ENCODE peak calls at places on chromosomes 5 and 9, in five cellular contexts. D is activated T-cell treated with anti-CD3 and anti-CD28 coated beads, Interleukin-2, amount 50 U/mL, for 72 hours; Y is SHP77; W is stomach; A is ELR. Q is an unnamed sample.

GRCh38 chr5:167652690-167653089 is 638.8 kb upstream of the WWC1 start:
- DNase-seq in W (no peak), D (no peak), Y (no peak), A (peak), Q (no peak)

GRCh38 chr5:133251296-133252132 is 199.7 kb downstream of the HSPA4 start:
- DNase-seq in A (no peak), D (no peak), W (peak), Y (no peak), Q (no peak)

GRCh38 chr5:152527358-152528048 is 122.4 kb upstream of the NMUR2 start:
- DNase-seq in Y (no peak), D (no peak), A (no peak), W (no peak), Q (no peak)

GRCh38 chr9:17906204-17906840 is 327.5 kb downstream of the SH3GL2 start:
- DNase-seq in Y (no peak), W (peak), D (no peak), A (no peak), Q (no peak)

GRCh38 chr9:133759146-133759900 is 21.2 kb upstream of the SARDH start:
- DNase-seq in W (peak), D (no peak), A (no peak), Y (no peak), Q (no peak)

GRCh38 chr5:163401271-163401670 is 36.1 kb upstream of the CCNG1 start:
- DNase-seq in A (peak), W (no peak), D (no peak), Y (no peak), Q (no peak)

GRCh38 chr9:92122792-92123191 is 7.6 kb upstream of the SPTLC1 start:
- DNase-seq in A (no peak), W (no peak), D (no peak), Y (no peak), Q (no peak)

GRCh38 chr5:153659337-153659736 is 168.9 kb downstream of the GRIA1 start:
- DNase-seq in A (peak), Y (no peak), W (no peak), D (no peak), Q (no peak)

GRCh38 chr9:110619831-110620230 is 40.3 kb upstream of the SVEP1 start:
- DNase-seq in A (peak), W (no peak), Y (no peak), D (no peak), Q (no peak)

GRCh38 chr5:179558912-179559279 is 8.5 kb downstream of the RUFY1 start:
- DNase-seq in W (peak), D (no peak), Y (peak), A (peak), Q (peak)

GRCh38 chr9:82101475-82101874 is 112.9 kb downstream of the SPATA31D1 start:
- DNase-seq in W (no peak), A (peak), D (no peak), Y (no peak), Q (no peak)

GRCh38 chr5:497871-498509 is 26.3 kb downstream of the SLC9A3 start:
- DNase-seq in D (no peak), W (no peak), Y (no peak), A (no peak), Q (no peak)

GRCh38 chr9:134502261-134503211 is 139.1 kb upstream of the COL5A1 start:
- DNase-seq in D (no peak), Y (no peak), W (peak), A (peak), Q (no peak)

GRCh38 chr9:14018061-14018460 is 295.9 kb downstream of the NFIB start:
- DNase-seq in Y (no peak), D (no peak), W (no peak), A (no peak), Q (no peak)

GRCh38 chr5:147245381-147246055 is 10.7 kb downstream of the STK32A start:
- DNase-seq in A (no peak), D (no peak), W (no peak), Y (no peak), Q (no peak)

GRCh38 chr5:43192558-43193170 is 639 bp downstream of the NIM1K start:
- DNase-seq in D (peak), A (peak), W (no peak), Y (no peak), Q (peak)

GRCh38 chr5:131263648-131264452 is at the start of gene CDC42SE2:
- DNase-seq in D (peak), A (peak), Y (peak), W (peak), Q (peak)

GRCh38 chr5:179964015-179964414 is 56.3 kb upstream of the TBC1D9B start:
- DNase-seq in Y (no peak), W (no peak), D (no peak), A (no peak), Q (no peak)

GRCh38 chr5:132776077-132776931 is 735 bp downstream of the SEPTIN8 start:
- DNase-seq in W (no peak), Y (no peak), D (no peak), A (peak), Q (no peak)

GRCh38 chr9:108056805-108057386 is 567.3 kb upstream of the KLF4 start:
- DNase-seq in D (no peak), A (peak), Y (no peak), W (no peak), Q (no peak)

GRCh38 chr5:112995764-112996618 is 19.4 kb downstream of the DCP2 start:
- DNase-seq in A (peak), D (peak), Y (peak), W (peak), Q (peak)

GRCh38 chr5:127962491-127962890 is 121.1 kb upstream of the SLC12A2 start:
- DNase-seq in A (no peak), Y (no peak), W (no peak), D (no peak), Q (no peak)

GRCh38 chr5:103523319-103523718 is 39.3 kb downstream of the NUDT12 start:
- DNase-seq in W (no peak), Y (no peak), D (no peak), A (peak), Q (no peak)

GRCh38 chr5:102778478-102778877 is 23.4 kb downstream of the PAM start:
- DNase-seq in W (no peak), D (no peak), Y (no peak), A (peak), Q (no peak)

GRCh38 chr5:142063878-142064331 is 44.7 kb upstream of the NDFIP1 start:
- DNase-seq in W (peak), A (peak), D (peak), Y (peak), Q (peak)

GRCh38 chr9:91750343-91750742 is 199.7 kb downstream of the ROR2 start:
- DNase-seq in A (no peak), W (no peak), Y (no peak), D (no peak), Q (no peak)

GRCh38 chr5:172646716-172647285 is 5.7 kb downstream of the NEURL1B start:
- DNase-seq in A (peak), Y (no peak), W (no peak), D (no peak), Q (no peak)

GRCh38 chr5:40834391-40834848 is 602 bp downstream of the RPL37 start:
- DNase-seq in D (peak), Y (no peak), A (peak), W (peak), Q (peak)

GRCh38 chr5:113295111-113295539 is 139.7 kb downstream of the TSSK1B start:
- DNase-seq in W (no peak), D (no peak), Y (no peak), A (no peak), Q (no peak)

GRCh38 chr5:106634375-106634774 is 1036.4 kb downstream of the EFNA5 start:
- DNase-seq in Y (no peak), D (no peak), W (no peak), A (peak), Q (no peak)

GRCh38 chr9:133830310-133830709 is 92.2 kb upstream of the SARDH start:
- DNase-seq in A (peak), W (no peak), D (no peak), Y (no peak), Q (no peak)

GRCh38 chr5:140966293-140967225 is at the start of gene PCDHAC2:
- DNase-seq in D (no peak), Y (peak), W (peak), A (no peak), Q (no peak)

GRCh38 chr5:165457854-165458481 is 1952.5 kb downstream of the MAT2B start:
- DNase-seq in Y (peak), A (peak), W (no peak), D (no peak), Q (no peak)

GRCh38 chr5:24510523-24510988 is 134.2 kb downstream of the CDH10 start:
- DNase-seq in D (no peak), W (no peak), A (no peak), Y (no peak), Q (no peak)

GRCh38 chr5:33474931-33475499 is 34.2 kb downstream of the TARS1 start:
- DNase-seq in A (no peak), Y (no peak), D (no peak), W (no peak), Q (no peak)

GRCh38 chr5:98909363-98909762 is 19.4 kb downstream of the CHD1 start:
- DNase-seq in A (no peak), Y (no peak), D (no peak), W (no peak), Q (no peak)

GRCh38 chr5:5633579-5633978 is 211.1 kb downstream of the ICE1 start:
- DNase-seq in W (no peak), Y (no peak), A (no peak), D (no peak), Q (no peak)

GRCh38 chr5:172478256-172478655 is 23.9 kb upstream of the SH3PXD2B start:
- DNase-seq in A (no peak), W (no peak), Y (no peak), D (no peak), Q (no peak)